ENCODE peak calls at places on chromosomes 3 and 15, in six cellular contexts. One of them, this sample, is unnamed.

GRCh38 chr3:101813817-101814440 is 34.9 kb downstream of the NXPE3 start:
- DNase-seq in nephron progenitor cell: no peak
- DNase-seq in CD8-positive, alpha-beta memory T cell: no peak
- DNase-seq in stimulated activated CD8-positive, alpha-beta memory T cell treated with anti-CD3 and anti-CD28 coated beads, Interleukin-7, amount 100 ng/mL, for 1 hour: no peak
- DNase-seq in osteocyte: no peak
- DNase-seq in activated gamma-delta T cell treated with Interleukin-2 at 50 U/mL for 16 hours: no peak
- DNase-seq in this sample: no peak

GRCh38 chr15:95680693-95681092 is 649.8 kb upstream of the NR2F2 start:
- DNase-seq in nephron progenitor cell: no peak
- DNase-seq in CD8-positive, alpha-beta memory T cell: no peak
- DNase-seq in stimulated activated CD8-positive, alpha-beta memory T cell treated with anti-CD3 and anti-CD28 coated beads, Interleukin-7, amount 100 ng/mL, for 1 hour: no peak
- DNase-seq in osteocyte: no peak
- DNase-seq in activated gamma-delta T cell treated with Interleukin-2 at 50 U/mL for 16 hours: no peak
- DNase-seq in this sample: no peak

GRCh38 chr15:48766196-48766595 is 44.7 kb downstream of the CEP152 start:
- DNase-seq in nephron progenitor cell: no peak
- DNase-seq in CD8-positive, alpha-beta memory T cell: no peak
- DNase-seq in stimulated activated CD8-positive, alpha-beta memory T cell treated with anti-CD3 and anti-CD28 coated beads, Interleukin-7, amount 100 ng/mL, for 1 hour: no peak
- DNase-seq in osteocyte: no peak
- DNase-seq in activated gamma-delta T cell treated with Interleukin-2 at 50 U/mL for 16 hours: no peak
- DNase-seq in this sample: no peak

GRCh38 chr3:128491071-128491899 is 1.7 kb downstream of the GATA2 start:
- DNase-seq in nephron progenitor cell: no peak
- DNase-seq in CD8-positive, alpha-beta memory T cell: no peak
- DNase-seq in stimulated activated CD8-positive, alpha-beta memory T cell treated with anti-CD3 and anti-CD28 coated beads, Interleukin-7, amount 100 ng/mL, for 1 hour: no peak
- DNase-seq in osteocyte: peak; percentile 82
- DNase-seq in activated gamma-delta T cell treated with Interleukin-2 at 50 U/mL for 16 hours: no peak
- DNase-seq in this sample: no peak

GRCh38 chr15:61115679-61116078 is 113.4 kb downstream of the RORA start:
- DNase-seq in nephron progenitor cell: no peak
- DNase-seq in CD8-positive, alpha-beta memory T cell: no peak
- DNase-seq in stimulated activated CD8-positive, alpha-beta memory T cell treated with anti-CD3 and anti-CD28 coated beads, Interleukin-7, amount 100 ng/mL, for 1 hour: no peak
- DNase-seq in osteocyte: no peak
- DNase-seq in activated gamma-delta T cell treated with Interleukin-2 at 50 U/mL for 16 hours: no peak
- DNase-seq in this sample: no peak

GRCh38 chr3:123678108-123678511 is 93.3 kb upstream of the HACD2 start:
- DNase-seq in nephron progenitor cell: no peak
- DNase-seq in CD8-positive, alpha-beta memory T cell: no peak
- DNase-seq in stimulated activated CD8-positive, alpha-beta memory T cell treated with anti-CD3 and anti-CD28 coated beads, Interleukin-7, amount 100 ng/mL, for 1 hour: no peak
- DNase-seq in osteocyte: no peak
- DNase-seq in activated gamma-delta T cell treated with Interleukin-2 at 50 U/mL for 16 hours: no peak
- DNase-seq in this sample: no peak

GRCh38 chr15:67042490-67043181 is 22.8 kb upstream of the SMAD3 start:
- DNase-seq in nephron progenitor cell: no peak
- DNase-seq in CD8-positive, alpha-beta memory T cell: no peak
- DNase-seq in stimulated activated CD8-positive, alpha-beta memory T cell treated with anti-CD3 and anti-CD28 coated beads, Interleukin-7, amount 100 ng/mL, for 1 hour: no peak
- DNase-seq in osteocyte: no peak
- DNase-seq in activated gamma-delta T cell treated with Interleukin-2 at 50 U/mL for 16 hours: no peak
- DNase-seq in this sample: no peak

GRCh38 chr15:87873501-87873900 is 383.0 kb downstream of the NTRK3 start:
- DNase-seq in nephron progenitor cell: no peak
- DNase-seq in CD8-positive, alpha-beta memory T cell: no peak
- DNase-seq in stimulated activated CD8-positive, alpha-beta memory T cell treated with anti-CD3 and anti-CD28 coated beads, Interleukin-7, amount 100 ng/mL, for 1 hour: no peak
- DNase-seq in osteocyte: no peak
- DNase-seq in activated gamma-delta T cell treated with Interleukin-2 at 50 U/mL for 16 hours: no peak
- DNase-seq in this sample: no peak

GRCh38 chr3:193665370-193665989 is 72.5 kb downstream of the OPA1 start:
- DNase-seq in nephron progenitor cell: no peak
- DNase-seq in CD8-positive, alpha-beta memory T cell: no peak
- DNase-seq in stimulated activated CD8-positive, alpha-beta memory T cell treated with anti-CD3 and anti-CD28 coated beads, Interleukin-7, amount 100 ng/mL, for 1 hour: no peak
- DNase-seq in osteocyte: no peak
- DNase-seq in activated gamma-delta T cell treated with Interleukin-2 at 50 U/mL for 16 hours: no peak
- DNase-seq in this sample: no peak

GRCh38 chr3:59685432-59685831 is 635.6 kb upstream of the CFAP20DC start:
- DNase-seq in nephron progenitor cell: no peak
- DNase-seq in CD8-positive, alpha-beta memory T cell: no peak
- DNase-seq in stimulated activated CD8-positive, alpha-beta memory T cell treated with anti-CD3 and anti-CD28 coated beads, Interleukin-7, amount 100 ng/mL, for 1 hour: no peak
- DNase-seq in osteocyte: no peak
- DNase-seq in activated gamma-delta T cell treated with Interleukin-2 at 50 U/mL for 16 hours: no peak
- DNase-seq in this sample: no peak

GRCh38 chr3:58184309-58184981 is 26.3 kb downstream of the DNASE1L3 start:
- DNase-seq in nephron progenitor cell: no peak
- DNase-seq in CD8-positive, alpha-beta memory T cell: no peak
- DNase-seq in stimulated activated CD8-positive, alpha-beta memory T cell treated with anti-CD3 and anti-CD28 coated beads, Interleukin-7, amount 100 ng/mL, for 1 hour: no peak
- DNase-seq in osteocyte: no peak
- DNase-seq in activated gamma-delta T cell treated with Interleukin-2 at 50 U/mL for 16 hours: no peak
- DNase-seq in this sample: no peak

GRCh38 chr3:161395115-161395514 is 23.8 kb upstream of the SPTSSB start:
- DNase-seq in nephron progenitor cell: no peak
- DNase-seq in CD8-positive, alpha-beta memory T cell: no peak
- DNase-seq in stimulated activated CD8-positive, alpha-beta memory T cell treated with anti-CD3 and anti-CD28 coated beads, Interleukin-7, amount 100 ng/mL, for 1 hour: no peak
- DNase-seq in osteocyte: no peak
- DNase-seq in activated gamma-delta T cell treated with Interleukin-2 at 50 U/mL for 16 hours: peak; percentile 29
- DNase-seq in this sample: no peak

GRCh38 chr3:46578973-46579755 is 13.1 kb upstream of the LRRC2 start:
- DNase-seq in nephron progenitor cell: no peak
- DNase-seq in CD8-positive, alpha-beta memory T cell: no peak
- DNase-seq in stimulated activated CD8-positive, alpha-beta memory T cell treated with anti-CD3 and anti-CD28 coated beads, Interleukin-7, amount 100 ng/mL, for 1 hour: no peak
- DNase-seq in osteocyte: peak; percentile 10
- DNase-seq in activated gamma-delta T cell treated with Interleukin-2 at 50 U/mL for 16 hours: no peak
- DNase-seq in this sample: no peak

GRCh38 chr3:46848271-46849097 is 14.8 kb downstream of the MYL3 start:
- DNase-seq in nephron progenitor cell: peak; percentile 45
- DNase-seq in CD8-positive, alpha-beta memory T cell: no peak
- DNase-seq in stimulated activated CD8-positive, alpha-beta memory T cell treated with anti-CD3 and anti-CD28 coated beads, Interleukin-7, amount 100 ng/mL, for 1 hour: no peak
- DNase-seq in osteocyte: no peak
- DNase-seq in activated gamma-delta T cell treated with Interleukin-2 at 50 U/mL for 16 hours: no peak
- DNase-seq in this sample: no peak

GRCh38 chr15:75606711-75607684 is 18.5 kb downstream of the SNUPN start:
- DNase-seq in nephron progenitor cell: no peak
- DNase-seq in CD8-positive, alpha-beta memory T cell: no peak
- DNase-seq in stimulated activated CD8-positive, alpha-beta memory T cell treated with anti-CD3 and anti-CD28 coated beads, Interleukin-7, amount 100 ng/mL, for 1 hour: no peak
- DNase-seq in osteocyte: no peak
- DNase-seq in activated gamma-delta T cell treated with Interleukin-2 at 50 U/mL for 16 hours: peak; percentile 9
- DNase-seq in this sample: peak; percentile 10

GRCh38 chr3:20225769-20226168 is 39.8 kb upstream of the SGO1 start:
- DNase-seq in nephron progenitor cell: no peak
- DNase-seq in CD8-positive, alpha-beta memory T cell: no peak
- DNase-seq in stimulated activated CD8-positive, alpha-beta memory T cell treated with anti-CD3 and anti-CD28 coated beads, Interleukin-7, amount 100 ng/mL, for 1 hour: no peak
- DNase-seq in osteocyte: no peak
- DNase-seq in activated gamma-delta T cell treated with Interleukin-2 at 50 U/mL for 16 hours: no peak
- DNase-seq in this sample: no peak

This sample was measured in CD4-positive, alpha-beta T cell.